ENCODE peak calls at places on chromosomes 16 and 17, in seven cellular contexts. U, O, J, V, A, L and B are unnamed samples.

GRCh38 chr17:76239538-76240274 is 587 bp downstream of the RNF157 start:
- DNase-seq in U (no peak), O (peak; percentile 25), J (no peak), V (no peak), A (peak; percentile 27), L (no peak), B (no peak)

GRCh38 chr16:85946680-85947510 is 47.9 kb downstream of the IRF8 start:
- DNase-seq in U (no peak), O (no peak), J (no peak), V (no peak), A (no peak), L (no peak), B (no peak)

GRCh38 chr17:48593840-48594411 is 347 bp upstream of the HOXB5 start:
- DNase-seq in U (peak; percentile 84), O (peak; percentile 76), J (peak; percentile 77), V (peak; percentile 72), A (peak; percentile 81), L (peak; percentile 47), B (peak; percentile 78)

GRCh38 chr17:14118951-14119350 is 49.6 kb downstream of the COX10 start:
- DNase-seq in U (no peak), O (no peak), J (peak; percentile 11), V (no peak), A (no peak), L (no peak), B (no peak)

GRCh38 chr17:81863123-81863675 is 2.9 kb upstream of the P4HB start:
- DNase-seq in U (no peak), O (no peak), J (no peak), V (no peak), A (no peak), L (no peak), B (no peak)

GRCh38 chr16:56780646-56781045 is 50.7 kb downstream of the NUP93 start:
- DNase-seq in U (no peak), O (no peak), J (no peak), V (no peak), A (no peak), L (no peak), B (no peak)

GRCh38 chr17:56497132-56497531 is 96.4 kb upstream of the NOG start:
- DNase-seq in U (no peak), O (no peak), J (no peak), V (no peak), A (no peak), L (no peak), B (no peak)

GRCh38 chr17:40251576-40251975 is 32.5 kb downstream of the WIPF2 start:
- DNase-seq in U (no peak), O (no peak), J (no peak), V (no peak), A (no peak), L (peak; percentile 40), B (no peak)

GRCh38 chr16:89864421-89864820 is 9.0 kb upstream of the TCF25 start:
- DNase-seq in U (no peak), O (no peak), J (no peak), V (no peak), A (no peak), L (no peak), B (no peak)

GRCh38 chr16:56995136-56995805 is 5.9 kb downstream of the NLRC5 start:
- DNase-seq in U (no peak), O (no peak), J (no peak), V (no peak), A (no peak), L (no peak), B (no peak)

GRCh38 chr16:1612320-1613111 is at the start of gene CRAMP1:
- DNase-seq in U (no peak), O (peak; percentile 29), J (peak; percentile 5), V (peak; percentile 36), A (no peak), L (no peak), B (peak; percentile 24)

GRCh38 chr16:8585942-8586341 is 4.4 kb downstream of the TMEM114 start:
- DNase-seq in U (no peak), O (no peak), J (no peak), V (no peak), A (no peak), L (no peak), B (no peak)

DNA sequence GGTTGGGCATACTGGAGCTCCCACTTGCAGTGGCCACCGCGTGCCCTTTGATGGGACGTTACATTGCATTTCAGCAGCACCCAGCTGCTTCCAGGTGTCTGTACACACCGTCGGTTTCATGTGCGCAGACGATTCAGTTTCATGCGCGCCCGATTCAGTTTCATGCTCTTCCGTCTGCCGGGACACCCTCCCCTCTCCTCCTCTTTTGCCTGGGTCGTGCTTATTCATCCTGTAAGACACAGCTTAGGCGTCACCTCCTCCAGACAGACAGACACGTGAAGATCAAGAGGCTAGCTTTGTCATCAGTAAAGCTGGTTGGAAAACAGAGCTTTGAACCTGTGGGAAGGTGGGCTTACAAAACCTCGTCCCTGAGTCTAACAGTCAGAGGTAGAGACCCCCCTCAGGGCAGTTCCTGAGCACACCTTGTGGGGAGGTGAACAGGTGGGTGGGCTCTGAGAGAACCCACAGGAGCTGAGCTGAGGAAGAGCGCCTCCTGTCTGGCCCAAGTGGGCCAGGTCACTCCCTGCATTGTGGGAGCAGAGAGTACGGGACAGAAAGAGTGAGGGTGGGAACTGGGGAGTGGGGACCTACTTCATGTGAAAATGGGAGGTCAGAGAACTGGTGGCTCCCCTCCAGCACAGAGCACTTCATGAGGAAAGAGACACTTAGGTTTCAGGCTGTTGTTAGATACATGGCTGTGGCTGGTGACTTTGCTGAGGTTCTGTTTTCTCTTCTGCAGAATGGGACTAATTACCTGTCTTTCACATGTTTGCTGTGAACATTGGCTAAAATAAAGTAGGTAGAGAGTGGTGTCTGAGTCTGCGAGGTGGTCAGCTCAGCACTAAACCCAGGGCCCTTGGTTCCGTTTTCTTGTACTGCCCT is 122.1 kb downstream of the SNX29 start:
- DNase-seq in U (no peak), O (no peak), J (no peak), V (no peak), A (no peak), L (no peak), B (no peak)
- H3K4me1 ChIP-seq in U (peaks cover 27% of the 10 kb centered on the region), O (peaks cover 35% of the 10 kb centered on the region), J (no peaks in the 10 kb centered on the region), V (peaks cover 30% of the 10 kb centered on the region), A (peaks cover 10% of the 10 kb centered on the region), L (peaks cover 9% of the 10 kb centered on the region), B (peaks cover 30% of the 10 kb centered on the region)

DNA sequence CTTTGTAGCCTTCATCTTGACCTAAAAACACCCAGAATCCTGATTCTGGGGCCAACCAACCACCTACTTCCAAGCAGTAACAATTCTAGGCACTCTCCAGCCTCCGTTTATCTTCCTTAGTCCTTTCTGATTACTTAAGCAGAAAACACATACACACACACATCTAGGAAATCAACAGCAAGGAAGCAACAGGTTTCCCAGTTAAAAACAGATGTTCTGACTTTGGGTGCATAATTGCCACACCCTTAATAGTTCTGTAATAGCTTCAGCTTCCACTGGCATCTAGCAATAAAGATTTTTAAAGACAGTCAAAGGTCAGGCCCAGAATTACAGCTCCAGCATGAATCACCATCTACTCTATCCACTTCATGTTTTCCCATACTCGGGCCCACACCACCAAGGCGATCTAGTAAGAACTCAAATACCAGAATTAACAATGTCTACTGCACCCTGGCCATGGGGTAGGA is 2.6 kb downstream of the ARHGAP17 start:
- DNase-seq in U (no peak), O (no peak), J (no peak), V (no peak), A (no peak), L (no peak), B (no peak)
- H3K4me3 ChIP-seq in U (no peak overlapping the region), O (no peak overlapping the region), J (no peak overlapping the region), V (peak overlapping the region; percentile 86), A (no peak overlapping the region), L (peak overlapping the region; percentile 91), B (peak overlapping the region; percentile 79)

GRCh38 chr17:29163563-29163962 is 16.6 kb downstream of the MYO18A start:
- DNase-seq in U (no peak), O (no peak), J (no peak), V (no peak), A (no peak), L (no peak), B (no peak)
- H3K4me1 ChIP-seq in U (peaks cover 34% of the 10 kb centered on the region), O (peaks cover 55% of the 10 kb centered on the region), J (no peaks in the 10 kb centered on the region), V (peaks cover 32% of the 10 kb centered on the region), A (peaks cover 12% of the 10 kb centered on the region), L (peaks cover 11% of the 10 kb centered on the region), B (no peaks in the 10 kb centered on the region)

DNA sequence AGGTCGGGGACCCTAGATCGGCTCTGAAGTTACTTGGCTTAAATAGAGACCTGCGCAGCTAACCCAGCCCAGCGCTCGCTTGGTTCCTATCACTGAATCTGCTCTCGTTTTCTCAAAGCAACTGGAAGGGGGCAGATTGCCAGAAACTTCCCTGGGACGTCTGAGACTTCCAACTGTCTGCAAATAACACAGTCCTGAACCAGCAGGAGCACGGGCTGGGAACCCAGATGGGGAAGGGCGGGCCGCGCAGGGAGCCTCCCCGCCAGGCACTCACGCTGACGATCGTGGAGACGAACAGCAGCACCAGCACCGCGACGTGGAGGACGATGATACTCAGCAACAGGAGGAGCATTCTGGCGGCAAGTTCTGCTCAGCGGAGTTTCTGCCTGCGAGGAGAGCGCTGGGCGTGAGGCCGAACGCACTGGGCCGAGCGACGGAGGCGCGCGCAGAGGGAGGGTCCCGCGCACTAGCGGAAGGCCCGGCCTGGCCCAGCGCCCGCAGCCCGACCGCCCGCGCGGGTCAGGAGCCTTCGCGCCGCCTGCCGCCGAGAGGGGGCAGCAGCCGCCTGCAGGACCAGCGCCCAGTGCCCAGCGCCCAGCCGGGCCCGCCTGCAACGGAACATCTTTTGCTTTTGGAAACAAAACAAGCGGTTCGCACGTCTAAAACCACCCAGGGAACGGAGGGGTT is 4.6 kb downstream of the PMP22 start:
- DNase-seq in U (peak; percentile 92), O (peak; percentile 92), J (peak; percentile 6), V (peak; percentile 85), A (peak; percentile 11), L (peak; percentile 87), B (no peak)
- H3K4me3 ChIP-seq in U (peak overlapping the region; percentile 62), O (peak overlapping the region; percentile 49), J (peak overlapping the region; percentile 41), V (peak overlapping the region; percentile 44), A (no peak overlapping the region), L (peak overlapping the region; percentile 74), B (no peak overlapping the region)